ENCODE peak calls at places on chromosomes 7 and 10, in eight cellular contexts. One of them, this sample, is unnamed.
A peak's percentile ranks its signal among the peaks of the same experiment; 100 is the strongest.

GRCh38 chr10:89692416-89692815 is 9.0 kb upstream of the KIF20B start:
- DNase-seq in astrocyte of the spinal cord: no peak
- DNase-seq in cardiac muscle cell: no peak
- DNase-seq in T-helper 9 cell: no peak
- DNase-seq in NCI-H1105: no peak
- DNase-seq in NCI-H774: no peak
- DNase-seq in gastrocnemius medialis: no peak
- DNase-seq in epithelial cell of esophagus: peak; percentile 53
- DNase-seq in this sample: no peak

GRCh38 chr10:113454341-113455061 is 98.4 kb upstream of the HABP2 start:
- DNase-seq in astrocyte of the spinal cord: peak; percentile 35
- DNase-seq in cardiac muscle cell: peak; percentile 51
- DNase-seq in T-helper 9 cell: no peak
- DNase-seq in NCI-H1105: no peak
- DNase-seq in NCI-H774: no peak
- DNase-seq in gastrocnemius medialis: no peak
- DNase-seq in epithelial cell of esophagus: peak; percentile 37
- DNase-seq in this sample: no peak

GRCh38 chr10:124632064-124632531 is 112.1 kb downstream of the FAM53B start:
- DNase-seq in astrocyte of the spinal cord: peak; percentile 64
- DNase-seq in cardiac muscle cell: peak; percentile 27
- DNase-seq in T-helper 9 cell: no peak
- DNase-seq in NCI-H1105: no peak
- DNase-seq in NCI-H774: no peak
- DNase-seq in gastrocnemius medialis: peak; percentile 69
- DNase-seq in epithelial cell of esophagus: peak; percentile 81
- DNase-seq in this sample: no peak

GRCh38 chr10:78528749-78529204 is 495.1 kb downstream of the RPS24 start:
- DNase-seq in astrocyte of the spinal cord: no peak
- DNase-seq in cardiac muscle cell: no peak
- DNase-seq in T-helper 9 cell: no peak
- DNase-seq in NCI-H1105: peak; percentile 37
- DNase-seq in NCI-H774: peak; percentile 96
- DNase-seq in gastrocnemius medialis: no peak
- DNase-seq in epithelial cell of esophagus: no peak
- DNase-seq in this sample: peak; percentile 86

GRCh38 chr7:27948856-27949255 is 208.9 kb downstream of the TAX1BP1 start:
- DNase-seq in astrocyte of the spinal cord: no peak
- DNase-seq in cardiac muscle cell: no peak
- DNase-seq in T-helper 9 cell: no peak
- DNase-seq in NCI-H1105: no peak
- DNase-seq in NCI-H774: no peak
- DNase-seq in gastrocnemius medialis: no peak
- DNase-seq in epithelial cell of esophagus: no peak
- DNase-seq in this sample: no peak

GRCh38 chr10:63576501-63576900 is 55.3 kb downstream of the REEP3 start:
- DNase-seq in astrocyte of the spinal cord: no peak
- DNase-seq in cardiac muscle cell: no peak
- DNase-seq in T-helper 9 cell: no peak
- DNase-seq in NCI-H1105: no peak
- DNase-seq in NCI-H774: no peak
- DNase-seq in gastrocnemius medialis: no peak
- DNase-seq in epithelial cell of esophagus: no peak
- DNase-seq in this sample: no peak

GRCh38 chr7:30091431-30092386 is 43.1 kb upstream of the MTURN start:
- DNase-seq in astrocyte of the spinal cord: peak; percentile 65
- DNase-seq in cardiac muscle cell: peak; percentile 88
- DNase-seq in T-helper 9 cell: no peak
- DNase-seq in NCI-H1105: no peak
- DNase-seq in NCI-H774: no peak
- DNase-seq in gastrocnemius medialis: no peak
- DNase-seq in epithelial cell of esophagus: peak; percentile 76
- DNase-seq in this sample: no peak

GRCh38 chr7:27143022-27143949 is at the start of gene HOXA5:
- DNase-seq in astrocyte of the spinal cord: peak; percentile 99
- DNase-seq in cardiac muscle cell: peak; percentile 40
- DNase-seq in T-helper 9 cell: no peak
- DNase-seq in NCI-H1105: peak; percentile 68
- DNase-seq in NCI-H774: no peak
- DNase-seq in gastrocnemius medialis: peak; percentile 76
- DNase-seq in epithelial cell of esophagus: peak; percentile 95
- DNase-seq in this sample: peak; percentile 81

GRCh38 chr10:93435621-93436385 is 46.3 kb downstream of the MYOF start:
- DNase-seq in astrocyte of the spinal cord: peak; percentile 80
- DNase-seq in cardiac muscle cell: peak; percentile 82
- DNase-seq in T-helper 9 cell: no peak
- DNase-seq in NCI-H1105: no peak
- DNase-seq in NCI-H774: no peak
- DNase-seq in gastrocnemius medialis: no peak
- DNase-seq in epithelial cell of esophagus: no peak
- DNase-seq in this sample: no peak